ENCODE peak calls at places on chromosomes 3 and 15, in five cellular contexts. One of them, this sample, is unnamed.

GRCh38 chr15:90911302-90911623 is 8.2 kb downstream of the MAN2A2 start:
- DNase-seq in CD8-positive, alpha-beta T cell: no peak
- DNase-seq in PC-9: no peak
- DNase-seq in psoas muscle: peak
- DNase-seq in brain microvascular endothelial cell: no peak
- DNase-seq in this sample: no peak

GRCh38 chr3:46506526-46506925 is 8.8 kb downstream of the RTP3 start:
- DNase-seq in brain microvascular endothelial cell: no peak
- DNase-seq in psoas muscle: no peak
- DNase-seq in PC-9: no peak
- DNase-seq in CD8-positive, alpha-beta T cell: no peak
- DNase-seq in this sample: no peak

GRCh38 chr3:178823140-178823539 is 248.5 kb downstream of the ZMAT3 start:
- DNase-seq in CD8-positive, alpha-beta T cell: no peak
- DNase-seq in brain microvascular endothelial cell: no peak
- DNase-seq in psoas muscle: no peak
- DNase-seq in PC-9: no peak
- DNase-seq in this sample: no peak

GRCh38 chr3:29695201-29695904 is 414.5 kb downstream of the RBMS3 start:
- DNase-seq in psoas muscle: no peak
- DNase-seq in brain microvascular endothelial cell: peak
- DNase-seq in PC-9: peak
- DNase-seq in CD8-positive, alpha-beta T cell: no peak
- DNase-seq in this sample: no peak

GRCh38 chr3:186640473-186640818 is 247 bp downstream of the FETUB start:
- DNase-seq in CD8-positive, alpha-beta T cell: no peak
- DNase-seq in brain microvascular endothelial cell: peak
- DNase-seq in PC-9: peak
- DNase-seq in psoas muscle: peak
- DNase-seq in this sample: no peak

GRCh38 chr3:72991522-72991921 is 5.1 kb upstream of the PPP4R2 start:
- DNase-seq in psoas muscle: no peak
- DNase-seq in brain microvascular endothelial cell: no peak
- DNase-seq in CD8-positive, alpha-beta T cell: no peak
- DNase-seq in PC-9: no peak
- DNase-seq in this sample: no peak

GRCh38 chr15:42035362-42035761 is 14.5 kb upstream of the PLA2G4E start:
- DNase-seq in PC-9: no peak
- DNase-seq in psoas muscle: no peak
- DNase-seq in brain microvascular endothelial cell: no peak
- DNase-seq in CD8-positive, alpha-beta T cell: no peak
- DNase-seq in this sample: no peak

GRCh38 chr15:90402230-90402629 is 14.2 kb downstream of the IQGAP1 start:
- DNase-seq in CD8-positive, alpha-beta T cell: no peak
- DNase-seq in psoas muscle: peak
- DNase-seq in PC-9: peak
- DNase-seq in brain microvascular endothelial cell: peak
- DNase-seq in this sample: peak

GRCh38 chr3:77345009-77345408 is 305.1 kb downstream of the ROBO2 start:
- DNase-seq in brain microvascular endothelial cell: no peak
- DNase-seq in CD8-positive, alpha-beta T cell: no peak
- DNase-seq in psoas muscle: no peak
- DNase-seq in PC-9: no peak
- DNase-seq in this sample: no peak

GRCh38 chr15:38069001-38069400 is 134.6 kb downstream of the TMCO5A start:
- DNase-seq in psoas muscle: no peak
- DNase-seq in brain microvascular endothelial cell: peak
- DNase-seq in CD8-positive, alpha-beta T cell: peak
- DNase-seq in PC-9: peak
- DNase-seq in this sample: no peak

GRCh38 chr3:100650651-100651611 is 41.5 kb downstream of the ADGRG7 start:
- DNase-seq in psoas muscle: no peak
- DNase-seq in PC-9: peak
- DNase-seq in CD8-positive, alpha-beta T cell: no peak
- DNase-seq in brain microvascular endothelial cell: peak
- DNase-seq in this sample: peak

GRCh38 chr3:153835540-153835939 is 285.6 kb upstream of the ARHGEF26 start:
- DNase-seq in CD8-positive, alpha-beta T cell: no peak
- DNase-seq in psoas muscle: no peak
- DNase-seq in brain microvascular endothelial cell: no peak
- DNase-seq in PC-9: no peak
- DNase-seq in this sample: no peak

DNA sequence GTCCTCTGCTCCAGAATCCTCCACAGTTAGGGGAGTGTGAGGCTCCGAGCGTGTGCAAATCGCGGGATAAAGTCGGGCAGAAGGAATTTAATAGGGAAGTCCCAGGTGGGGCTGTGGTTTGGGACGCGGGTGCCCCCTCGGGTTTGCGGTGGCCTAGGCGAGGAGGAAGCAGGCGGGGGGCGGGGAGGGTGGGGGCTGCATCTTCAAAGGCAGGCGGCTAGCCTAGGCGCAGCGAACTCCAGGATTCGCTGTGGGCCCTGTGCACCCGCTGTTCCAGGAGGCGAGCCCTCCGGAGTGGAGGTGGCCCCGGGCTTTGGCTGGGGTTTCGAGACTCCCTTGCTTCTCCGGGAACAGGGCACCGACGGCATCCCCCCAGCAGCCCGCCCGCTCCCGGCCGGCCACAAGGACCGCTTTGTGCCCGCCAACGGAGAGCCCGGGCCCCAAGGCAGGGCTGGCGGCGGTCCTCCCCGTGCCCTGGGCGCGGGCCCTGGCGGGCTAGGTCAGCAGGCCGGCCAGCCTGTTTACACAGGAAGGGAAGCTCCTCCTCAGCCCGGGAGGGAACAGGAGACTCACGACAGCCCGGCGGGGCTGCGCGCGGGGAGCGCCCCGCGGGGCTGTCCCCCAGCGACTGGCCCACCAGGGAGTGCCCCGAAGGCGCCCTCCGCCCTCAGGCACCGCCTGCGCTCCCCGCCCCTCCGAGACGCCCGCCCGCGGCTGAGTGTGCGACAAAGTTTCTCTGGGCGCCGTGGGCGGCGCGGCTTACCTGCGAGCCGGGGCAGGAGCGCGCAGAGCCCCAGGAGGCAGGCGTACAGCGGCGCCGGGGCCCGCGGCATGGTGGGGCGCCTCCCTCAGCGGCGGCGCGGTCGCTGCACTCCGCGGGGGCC is 755 bp downstream of the ITGB5 start:
- DNase-seq in psoas muscle: peak
- DNase-seq in CD8-positive, alpha-beta T cell: peak
- DNase-seq in brain microvascular endothelial cell: peak
- DNase-seq in PC-9: peak
- DNase-seq in this sample: no peak
- TF ChIP-seq CTCF in psoas muscle: no peak
- TF ChIP-seq CTCF in CD8-positive, alpha-beta T cell: no peak
- TF ChIP-seq CTCF in brain microvascular endothelial cell: peak
- TF ChIP-seq CTCF in PC-9: no peak
- TF ChIP-seq CTCF in this sample: no peak

GRCh38 chr3:139099968-139100817 is 55.5 kb upstream of the PRR23C start:
- DNase-seq in brain microvascular endothelial cell: no peak
- DNase-seq in PC-9: no peak
- DNase-seq in psoas muscle: no peak
- DNase-seq in CD8-positive, alpha-beta T cell: no peak
- DNase-seq in this sample: no peak
- TF ChIP-seq CTCF in brain microvascular endothelial cell: no peak
- TF ChIP-seq CTCF in PC-9: no peak
- TF ChIP-seq CTCF in psoas muscle: no peak
- TF ChIP-seq CTCF in CD8-positive, alpha-beta T cell: no peak
- TF ChIP-seq CTCF in this sample: no peak

GRCh38 chr3:196317702-196318467 is at the start of gene DYNLT2B:
- DNase-seq in PC-9: no peak
- DNase-seq in CD8-positive, alpha-beta T cell: peak
- DNase-seq in brain microvascular endothelial cell: peak
- DNase-seq in psoas muscle: peak
- DNase-seq in this sample: peak
- TF ChIP-seq CTCF in PC-9: no peak
- TF ChIP-seq CTCF in CD8-positive, alpha-beta T cell: no peak
- TF ChIP-seq CTCF in brain microvascular endothelial cell: no peak
- TF ChIP-seq CTCF in psoas muscle: no peak
- TF ChIP-seq CTCF in this sample: no peak

DNA sequence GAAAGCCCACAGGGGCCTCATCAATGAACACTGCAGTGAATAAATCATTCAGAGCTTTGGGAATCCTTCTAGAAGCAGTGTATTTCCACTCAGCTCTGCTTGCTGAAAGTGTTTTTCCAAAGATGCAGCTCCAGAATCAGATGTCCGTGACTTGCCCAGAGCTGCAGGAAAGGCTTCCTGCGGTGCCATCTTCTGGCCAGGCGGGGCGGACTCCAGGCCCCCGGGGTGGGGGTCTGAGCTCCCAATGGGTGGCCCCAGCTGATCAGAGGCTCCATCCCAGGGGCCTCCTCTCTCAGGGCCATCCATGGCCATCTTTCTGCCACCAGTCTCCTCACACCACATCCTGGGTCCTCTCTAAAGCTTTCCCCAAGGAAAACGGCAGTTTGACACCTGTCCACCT is 81.5 kb downstream of the C3orf70 start:
- DNase-seq in brain microvascular endothelial cell: no peak
- DNase-seq in PC-9: no peak
- DNase-seq in psoas muscle: no peak
- DNase-seq in CD8-positive, alpha-beta T cell: no peak
- DNase-seq in this sample: no peak
- TF ChIP-seq CTCF in brain microvascular endothelial cell: peak
- TF ChIP-seq CTCF in PC-9: no peak
- TF ChIP-seq CTCF in psoas muscle: no peak
- TF ChIP-seq CTCF in CD8-positive, alpha-beta T cell: no peak
- TF ChIP-seq CTCF in this sample: no peak

DNA sequence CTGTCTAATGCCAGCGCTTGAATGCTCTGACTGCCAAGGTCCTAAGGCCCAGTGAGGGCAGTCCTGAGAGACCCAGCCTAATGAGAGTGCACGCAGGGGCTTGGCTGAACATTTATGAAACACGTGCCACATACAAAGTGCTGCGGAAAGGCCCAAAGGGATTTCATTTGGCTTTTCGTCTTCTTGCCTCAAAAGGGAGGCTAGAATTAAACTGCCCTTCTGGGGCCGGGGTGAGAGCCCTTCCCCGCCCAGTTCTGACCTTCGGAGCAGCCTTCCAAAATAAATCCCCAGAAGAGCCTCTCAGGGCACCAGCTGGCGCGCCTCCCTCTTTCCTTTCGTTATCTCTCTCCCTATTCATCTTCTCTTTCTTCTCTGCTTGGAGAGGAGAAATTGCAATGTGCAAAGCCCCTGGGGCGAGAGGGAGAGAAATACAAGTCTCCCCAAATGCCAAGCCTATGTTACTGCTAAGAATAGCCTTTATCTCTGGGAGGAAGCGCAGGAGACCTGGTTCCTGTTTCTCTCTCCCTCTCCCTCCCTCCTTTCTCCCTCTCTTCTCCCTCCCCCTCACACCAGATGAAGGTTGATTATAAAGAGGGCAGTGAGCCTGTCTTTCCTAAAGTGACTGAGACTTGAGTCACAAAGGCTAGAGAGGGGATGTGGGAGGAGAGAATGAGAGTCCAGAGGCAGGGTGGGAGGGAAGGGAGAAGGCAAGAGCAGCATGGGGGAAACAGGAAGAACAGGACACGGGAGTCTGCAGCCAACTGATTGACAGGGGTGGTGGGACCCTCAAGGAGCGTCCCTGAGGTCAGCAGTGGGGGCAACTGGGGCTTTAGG is 36.7 kb upstream of the NDUFB4 start:
- DNase-seq in CD8-positive, alpha-beta T cell: no peak
- DNase-seq in PC-9: peak
- DNase-seq in brain microvascular endothelial cell: peak
- DNase-seq in psoas muscle: no peak
- DNase-seq in this sample: peak
- TF ChIP-seq CTCF in CD8-positive, alpha-beta T cell: no peak
- TF ChIP-seq CTCF in PC-9: peak
- TF ChIP-seq CTCF in brain microvascular endothelial cell: no peak
- TF ChIP-seq CTCF in psoas muscle: no peak
- TF ChIP-seq CTCF in this sample: no peak

DNA sequence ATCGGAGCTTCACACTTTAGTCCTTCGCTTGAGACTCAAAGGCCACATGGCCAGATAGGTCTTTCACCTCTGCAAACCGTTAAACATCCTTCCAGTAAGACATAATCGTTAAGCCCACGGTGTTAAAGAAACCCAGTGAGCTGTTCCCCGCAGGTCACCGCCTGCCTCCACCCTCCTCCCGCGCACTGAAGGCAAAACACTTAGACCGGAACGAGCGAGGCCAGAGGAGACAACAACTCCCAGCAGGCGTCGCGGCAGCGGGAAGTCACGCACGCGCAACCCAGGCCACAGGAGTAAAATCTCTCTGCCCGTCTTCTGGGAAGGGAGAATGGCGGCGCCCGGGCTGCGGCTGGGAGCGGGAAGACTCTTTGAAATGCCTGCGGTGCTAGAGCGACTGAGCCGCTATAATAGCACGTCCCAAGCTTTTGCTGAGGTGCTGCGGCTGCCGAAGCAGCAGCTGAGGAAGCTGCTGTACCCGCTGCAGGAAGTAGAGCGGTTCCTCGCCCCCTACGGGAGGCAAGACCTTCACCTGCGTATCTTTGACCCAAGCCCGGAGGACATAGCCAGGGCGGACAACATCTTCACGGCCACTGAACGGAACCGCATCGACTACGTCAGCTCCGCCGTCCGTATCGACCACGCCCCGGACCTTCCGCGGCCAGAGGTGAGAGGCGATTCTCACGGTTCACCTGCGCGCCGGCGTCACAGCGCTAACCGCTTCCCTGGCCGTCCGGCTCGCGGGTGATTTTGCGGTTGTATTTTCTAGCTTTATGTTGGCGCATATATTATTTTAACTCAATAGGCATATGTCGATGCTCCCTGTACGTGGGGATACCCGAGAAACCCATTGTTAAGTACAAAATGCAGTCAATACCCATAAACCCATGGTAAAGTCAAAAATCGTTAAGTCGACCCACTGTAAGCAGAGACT is at the start of gene GTPBP8:
- DNase-seq in PC-9: peak
- DNase-seq in psoas muscle: peak
- DNase-seq in brain microvascular endothelial cell: peak
- DNase-seq in CD8-positive, alpha-beta T cell: peak
- DNase-seq in this sample: peak
- TF ChIP-seq CTCF in PC-9: peak
- TF ChIP-seq CTCF in psoas muscle: no peak
- TF ChIP-seq CTCF in brain microvascular endothelial cell: no peak
- TF ChIP-seq CTCF in CD8-positive, alpha-beta T cell: peak
- TF ChIP-seq CTCF in this sample: no peak

GRCh38 chr15:100973351-100974034 is 54.3 kb downstream of the LRRK1 start:
- DNase-seq in brain microvascular endothelial cell: no peak
- DNase-seq in PC-9: no peak
- DNase-seq in psoas muscle: no peak
- DNase-seq in CD8-positive, alpha-beta T cell: no peak
- DNase-seq in this sample: no peak
- TF ChIP-seq CTCF in brain microvascular endothelial cell: no peak
- TF ChIP-seq CTCF in PC-9: no peak
- TF ChIP-seq CTCF in psoas muscle: no peak
- TF ChIP-seq CTCF in CD8-positive, alpha-beta T cell: no peak
- TF ChIP-seq CTCF in this sample: no peak

This sample was measured in HL-60.